ENCODE peak calls at places on chromosomes 13 and 19, in six cellular contexts. One of them, this sample, is unnamed.

GRCh38 chr13:97539651-97540230 is 105.8 kb downstream of the RAP2A start:
- DNase-seq in spleen: no peak
- DNase-seq in HCT116: no peak
- DNase-seq in uterus: no peak
- DNase-seq in fibroblast of lung: peak
- DNase-seq in choroid plexus epithelial cell: peak
- DNase-seq in this sample: peak

GRCh38 chr13:89969996-89970709 is 1377.3 kb upstream of the MIR17HG start:
- DNase-seq in choroid plexus epithelial cell: peak
- DNase-seq in spleen: no peak
- DNase-seq in fibroblast of lung: no peak
- DNase-seq in uterus: no peak
- DNase-seq in HCT116: no peak
- DNase-seq in this sample: peak

GRCh38 chr19:19860756-19861390 is 4.8 kb upstream of the ZNF253 start:
- DNase-seq in fibroblast of lung: no peak
- DNase-seq in HCT116: no peak
- DNase-seq in spleen: peak
- DNase-seq in choroid plexus epithelial cell: peak
- DNase-seq in uterus: no peak
- DNase-seq in this sample: no peak

GRCh38 chr13:24851546-24851945 is 87.6 kb downstream of the RNF17 start:
- DNase-seq in HCT116: no peak
- DNase-seq in fibroblast of lung: peak
- DNase-seq in choroid plexus epithelial cell: peak
- DNase-seq in uterus: no peak
- DNase-seq in spleen: no peak
- DNase-seq in this sample: peak

GRCh38 chr19:49502866-49503581 is 6.8 kb downstream of the RPS11 start:
- DNase-seq in uterus: peak
- DNase-seq in choroid plexus epithelial cell: peak
- DNase-seq in HCT116: peak
- DNase-seq in spleen: no peak
- DNase-seq in fibroblast of lung: peak
- DNase-seq in this sample: peak

GRCh38 chr19:32181356-32181920 is 164.0 kb upstream of the ZNF507 start:
- DNase-seq in HCT116: no peak
- DNase-seq in choroid plexus epithelial cell: no peak
- DNase-seq in fibroblast of lung: no peak
- DNase-seq in uterus: no peak
- DNase-seq in spleen: peak
- DNase-seq in this sample: no peak

GRCh38 chr13:50910483-50910805 is 853 bp downstream of the RNASEH2B start:
- DNase-seq in spleen: no peak
- DNase-seq in fibroblast of lung: peak
- DNase-seq in HCT116: peak
- DNase-seq in uterus: peak
- DNase-seq in choroid plexus epithelial cell: peak
- DNase-seq in this sample: peak

GRCh38 chr19:6273701-6274601 is 5.8 kb downstream of the MLLT1 start:
- DNase-seq in uterus: peak
- DNase-seq in HCT116: no peak
- DNase-seq in spleen: peak
- DNase-seq in fibroblast of lung: peak
- DNase-seq in choroid plexus epithelial cell: peak
- DNase-seq in this sample: peak

GRCh38 chr19:47190167-47190727 is 40.8 kb downstream of the BBC3 start:
- DNase-seq in HCT116: peak
- DNase-seq in uterus: peak
- DNase-seq in fibroblast of lung: peak
- DNase-seq in spleen: no peak
- DNase-seq in choroid plexus epithelial cell: peak
- DNase-seq in this sample: peak

GRCh38 chr13:59488436-59488835 is 675.3 kb downstream of the DIAPH3 start:
- DNase-seq in spleen: no peak
- DNase-seq in uterus: no peak
- DNase-seq in fibroblast of lung: peak
- DNase-seq in HCT116: no peak
- DNase-seq in choroid plexus epithelial cell: peak
- DNase-seq in this sample: no peak

GRCh38 chr13:59490651-59491050 is 673.1 kb downstream of the DIAPH3 start:
- DNase-seq in spleen: no peak
- DNase-seq in choroid plexus epithelial cell: no peak
- DNase-seq in HCT116: no peak
- DNase-seq in fibroblast of lung: no peak
- DNase-seq in uterus: no peak
- DNase-seq in this sample: no peak

GRCh38 chr13:59492030-59492636 is 671.6 kb downstream of the DIAPH3 start:
- DNase-seq in spleen: no peak
- DNase-seq in uterus: no peak
- DNase-seq in HCT116: no peak
- DNase-seq in fibroblast of lung: no peak
- DNase-seq in choroid plexus epithelial cell: peak
- DNase-seq in this sample: no peak

GRCh38 chr13:59483441-59484116 is 680.1 kb downstream of the DIAPH3 start:
- DNase-seq in fibroblast of lung: peak
- DNase-seq in uterus: no peak
- DNase-seq in HCT116: no peak
- DNase-seq in choroid plexus epithelial cell: peak
- DNase-seq in spleen: no peak
- DNase-seq in this sample: no peak

DNA sequence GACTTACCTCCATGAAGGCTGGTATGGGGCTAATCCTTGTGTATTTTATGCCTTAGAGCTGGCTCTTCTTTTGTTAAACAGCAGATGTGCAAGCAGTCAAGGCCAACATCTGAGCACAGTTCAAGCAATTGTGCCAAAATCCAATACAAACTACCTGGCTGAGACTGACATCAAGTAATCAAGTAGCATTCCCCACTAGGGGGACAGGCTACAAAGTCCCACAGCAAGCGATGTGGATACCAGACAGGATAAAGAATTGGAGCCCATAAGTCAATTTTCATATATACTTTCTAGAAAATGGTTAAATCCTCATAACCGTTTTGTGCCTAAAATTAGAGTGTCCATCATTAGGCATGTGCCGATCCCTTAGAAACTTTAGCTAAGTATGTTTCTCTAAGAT is 675.8 kb downstream of the DIAPH3 start:
- DNase-seq in uterus: no peak
- DNase-seq in spleen: no peak
- DNase-seq in choroid plexus epithelial cell: no peak
- DNase-seq in HCT116: no peak
- DNase-seq in fibroblast of lung: no peak
- DNase-seq in this sample: no peak
- TF ChIP-seq CTCF in uterus: no peak
- TF ChIP-seq CTCF in spleen: no peak
- TF ChIP-seq CTCF in choroid plexus epithelial cell: peak
- TF ChIP-seq CTCF in HCT116: peak
- TF ChIP-seq CTCF in fibroblast of lung: no peak
- TF ChIP-seq CTCF in this sample: no peak

DNA sequence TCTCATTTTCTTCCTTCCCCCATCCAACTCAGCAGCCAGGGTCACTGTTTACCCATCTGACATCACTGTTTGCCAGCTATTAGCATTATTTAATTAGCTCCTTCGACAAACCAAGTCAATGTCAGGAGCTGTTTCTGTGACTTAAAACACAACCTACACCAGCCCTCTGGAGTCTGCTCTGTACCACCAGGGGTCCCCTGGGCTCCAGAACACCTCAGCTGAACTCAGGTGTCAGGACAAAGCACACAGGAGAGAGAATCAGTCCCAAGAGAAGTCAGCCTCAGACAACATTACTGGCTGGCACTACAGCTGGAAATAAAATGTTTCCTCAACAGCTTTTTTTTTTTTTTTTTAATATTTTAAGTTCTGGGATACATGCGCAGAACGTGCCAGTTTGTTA is 45.1 kb downstream of the DCLK1 start:
- DNase-seq in choroid plexus epithelial cell: no peak
- DNase-seq in spleen: no peak
- DNase-seq in HCT116: no peak
- DNase-seq in fibroblast of lung: no peak
- DNase-seq in uterus: no peak
- DNase-seq in this sample: no peak
- TF ChIP-seq CTCF in choroid plexus epithelial cell: no peak
- TF ChIP-seq CTCF in spleen: no peak
- TF ChIP-seq CTCF in HCT116: no peak
- TF ChIP-seq CTCF in fibroblast of lung: no peak
- TF ChIP-seq CTCF in uterus: no peak
- TF ChIP-seq CTCF in this sample: no peak

GRCh38 chr13:84894749-84895148 is 904.5 kb downstream of the SLITRK6 start:
- DNase-seq in choroid plexus epithelial cell: no peak
- DNase-seq in uterus: no peak
- DNase-seq in HCT116: no peak
- DNase-seq in fibroblast of lung: no peak
- DNase-seq in spleen: peak
- DNase-seq in this sample: no peak
- TF ChIP-seq CTCF in choroid plexus epithelial cell: no peak
- TF ChIP-seq CTCF in uterus: no peak
- TF ChIP-seq CTCF in HCT116: peak
- TF ChIP-seq CTCF in fibroblast of lung: no peak
- TF ChIP-seq CTCF in spleen: no peak
- TF ChIP-seq CTCF in this sample: no peak

DNA sequence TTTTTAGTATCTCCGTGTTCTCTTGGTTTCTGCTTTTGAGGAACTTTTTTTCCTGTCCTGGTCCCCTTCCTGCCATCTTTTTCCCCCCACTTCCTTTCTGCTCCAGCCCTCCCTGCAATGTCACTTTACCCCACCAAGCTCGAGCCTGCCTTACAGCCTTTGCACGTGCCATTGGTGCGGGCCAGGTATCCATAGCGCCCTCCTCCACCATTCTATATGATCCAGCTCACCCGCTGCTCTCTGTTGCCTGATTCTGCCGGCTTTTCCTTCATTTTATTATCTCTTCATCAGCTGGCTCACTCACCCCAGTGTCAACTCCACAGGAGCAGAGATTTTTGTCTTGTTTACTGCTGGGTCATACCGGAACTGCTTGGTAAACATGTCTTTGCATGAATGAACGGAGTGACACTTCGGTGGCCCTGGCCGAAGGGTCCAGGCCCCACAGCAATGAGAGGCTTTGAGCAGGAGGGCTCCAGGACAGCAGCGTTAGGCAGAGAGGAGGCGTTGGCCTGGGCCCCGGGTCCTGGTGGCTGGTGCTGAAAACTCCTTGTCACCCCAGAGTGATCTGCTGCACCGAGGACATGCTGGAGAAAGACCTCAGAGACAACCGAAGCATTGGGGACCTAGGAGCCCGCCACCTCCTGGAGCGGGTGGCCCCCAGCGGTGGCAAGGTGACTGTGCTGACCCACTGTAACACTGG is 1.2 kb downstream of the MRI1 start:
- DNase-seq in HCT116: no peak
- DNase-seq in choroid plexus epithelial cell: no peak
- DNase-seq in spleen: no peak
- DNase-seq in uterus: no peak
- DNase-seq in fibroblast of lung: no peak
- DNase-seq in this sample: no peak
- TF ChIP-seq CTCF in HCT116: no peak
- TF ChIP-seq CTCF in choroid plexus epithelial cell: no peak
- TF ChIP-seq CTCF in spleen: no peak
- TF ChIP-seq CTCF in uterus: no peak
- TF ChIP-seq CTCF in fibroblast of lung: no peak
- TF ChIP-seq CTCF in this sample: no peak

This sample was measured in fibroblast of mammary gland.